ENCODE peak calls at places on chromosomes 4 and X, in four cellular contexts. K is bronchial epithelial cell; R is B cell; B is CD4-positive, alpha-beta T cell. C is an unnamed sample.

GRCh38 chrX:78650906-78651437 is 8.2 kb downstream of the RTL3 start:
- DNase-seq in K (no peak), R (no peak), B (no peak), C (no peak)

GRCh38 chrX:140723251-140723650 is 13.7 kb downstream of the LINC00632 start:
- DNase-seq in K (no peak), R (no peak), B (no peak), C (no peak)

GRCh38 chrX:66074920-66075879 is 35.3 kb upstream of the VSIG4 start:
- DNase-seq in K (no peak), R (no peak), B (peak; percentile 23), C (no peak)

GRCh38 chrX:120560405-120560841 is 339 bp downstream of the CUL4B start:
- DNase-seq in K (no peak), R (no peak), B (peak; percentile 31), C (no peak)

GRCh38 chr4:153488719-153489384 is 22.7 kb downstream of the TMEM131L start:
- DNase-seq in K (no peak), R (no peak), B (peak; percentile 27), C (peak; percentile 38)

GRCh38 chr4:140743194-140743931 is 12.8 kb downstream of the TBC1D9 start:
- DNase-seq in K (peak; percentile 49), R (peak; percentile 40), B (no peak), C (peak; percentile 39)

GRCh38 chrX:39261446-39262147 is 460.3 kb downstream of the MID1IP1 start:
- DNase-seq in K (peak; percentile 85), R (no peak), B (peak; percentile 3), C (peak; percentile 13)

GRCh38 chrX:50635811-50636365 is 165.3 kb upstream of the DGKK start:
- DNase-seq in K (peak; percentile 79), R (no peak), B (no peak), C (no peak)

GRCh38 chrX:123108513-123109427 is 75.3 kb upstream of the GRIA3 start:
- DNase-seq in K (peak; percentile 60), R (no peak), B (no peak), C (no peak)

GRCh38 chr4:26475716-26476115 is 14.6 kb downstream of the CCKAR start:
- DNase-seq in K (no peak), R (no peak), B (no peak), C (no peak)

GRCh38 chrX:24426921-24427746 is 38.0 kb upstream of the PDK3 start:
- DNase-seq in K (peak; percentile 42), R (no peak), B (no peak), C (no peak)

GRCh38 chr4:118112117-118112516 is 77.8 kb downstream of the NDST3 start:
- DNase-seq in K (no peak), R (no peak), B (no peak), C (no peak)

GRCh38 chrX:48800574-48801280 is 1.1 kb upstream of the HDAC6 start:
- DNase-seq in K (no peak), R (no peak), B (no peak), C (no peak)

GRCh38 chr4:5137927-5138326 is 86.6 kb downstream of the STK32B start:
- DNase-seq in K (no peak), R (no peak), B (no peak), C (no peak)

GRCh38 chr4:3471886-3472285 is 8.8 kb downstream of the DOK7 start:
- DNase-seq in K (no peak), R (no peak), B (no peak), C (no peak)

GRCh38 chr4:656651-657337 is 17.3 kb downstream of the ATP5ME start:
- DNase-seq in K (no peak), R (no peak), B (no peak), C (no peak)

GRCh38 chr4:21664355-21664754 is 284.2 kb downstream of the KCNIP4 start:
- DNase-seq in K (no peak), R (no peak), B (no peak), C (no peak)

GRCh38 chrX:78123190-78123589 is 16.3 kb downstream of the TAF9B start:
- DNase-seq in K (peak; percentile 64), R (no peak), B (no peak), C (no peak)

GRCh38 chr4:648579-649292 is 23.4 kb downstream of the PDE6B start:
- DNase-seq in K (no peak), R (no peak), B (no peak), C (no peak)

GRCh38 chrX:154320406-154320805 is 24.8 kb downstream of the TKTL1 start:
- DNase-seq in K (no peak), R (no peak), B (no peak), C (no peak)

GRCh38 chr4:94588900-94589693 is 137.4 kb downstream of the PDLIM5 start:
- DNase-seq in K (no peak), R (no peak), B (no peak), C (no peak)

GRCh38 chr4:76301775-76302162 is 4.8 kb upstream of the STBD1 start:
- DNase-seq in K (no peak), R (no peak), B (no peak), C (no peak)

GRCh38 chrX:41152221-41152620 is 67.0 kb downstream of the USP9X start:
- DNase-seq in K (no peak), R (no peak), B (no peak), C (peak; percentile 11)

GRCh38 chr4:123777297-123777859 is 380.8 kb downstream of the SPRY1 start:
- DNase-seq in K (no peak), R (no peak), B (no peak), C (no peak)

GRCh38 chr4:1576961-1577814 is 106.9 kb downstream of the FAM53A start:
- DNase-seq in K (no peak), R (no peak), B (no peak), C (no peak)

GRCh38 chr4:81260443-81261102 is 45.6 kb upstream of the PRKG2 start:
- DNase-seq in K (no peak), R (no peak), B (no peak), C (no peak)

GRCh38 chr4:139278956-139279722 is 886 bp downstream of the MGARP start:
- DNase-seq in K (no peak), R (peak; percentile 30), B (no peak), C (no peak)

GRCh38 chr4:111781611-111782010 is 363.6 kb upstream of the FAM241A start:
- DNase-seq in K (peak; percentile 66), R (no peak), B (no peak), C (no peak)

GRCh38 chrX:46311581-46312120 is 233.6 kb downstream of the ZNF674 start:
- DNase-seq in K (no peak), R (no peak), B (no peak), C (no peak)

GRCh38 chr4:102321260-102321991 is 23.9 kb downstream of the SLC39A8 start:
- DNase-seq in K (no peak), R (no peak), B (no peak), C (peak; percentile 43)

GRCh38 chr4:53015681-53016080 is 153.6 kb downstream of the RASL11B start:
- DNase-seq in K (peak; percentile 33), R (no peak), B (no peak), C (no peak)

GRCh38 chr4:173360587-173361221 is 10.1 kb upstream of the SAP30 start:
- DNase-seq in K (peak; percentile 14), R (no peak), B (no peak), C (no peak)

GRCh38 chrX:1390621-1391369 is 1.1 kb downstream of the SLC25A6 start:
- DNase-seq in K (no peak), R (no peak), B (no peak), C (no peak)

GRCh38 chr4:169268951-169269781 is 1.6 kb downstream of the SH3RF1 start:
- DNase-seq in K (peak; percentile 56), R (no peak), B (no peak), C (no peak)

GRCh38 chrX:10102046-10102704 is 54.6 kb upstream of the CLCN4 start:
- DNase-seq in K (no peak), R (no peak), B (no peak), C (no peak)

GRCh38 chrX:47178337-47178736 is 15.3 kb upstream of the UBA1 start:
- DNase-seq in K (no peak), R (no peak), B (no peak), C (no peak)

GRCh38 chrX:149504226-149504914 is 736 bp downstream of the IDS start:
- DNase-seq in K (no peak), R (peak; percentile 34), B (peak; percentile 60), C (peak; percentile 62)
- TF ChIP-seq CTCF in K (peak; percentile 9), R (peak; percentile 40), B (peak; percentile 33), C (peak; percentile 51)

DNA sequence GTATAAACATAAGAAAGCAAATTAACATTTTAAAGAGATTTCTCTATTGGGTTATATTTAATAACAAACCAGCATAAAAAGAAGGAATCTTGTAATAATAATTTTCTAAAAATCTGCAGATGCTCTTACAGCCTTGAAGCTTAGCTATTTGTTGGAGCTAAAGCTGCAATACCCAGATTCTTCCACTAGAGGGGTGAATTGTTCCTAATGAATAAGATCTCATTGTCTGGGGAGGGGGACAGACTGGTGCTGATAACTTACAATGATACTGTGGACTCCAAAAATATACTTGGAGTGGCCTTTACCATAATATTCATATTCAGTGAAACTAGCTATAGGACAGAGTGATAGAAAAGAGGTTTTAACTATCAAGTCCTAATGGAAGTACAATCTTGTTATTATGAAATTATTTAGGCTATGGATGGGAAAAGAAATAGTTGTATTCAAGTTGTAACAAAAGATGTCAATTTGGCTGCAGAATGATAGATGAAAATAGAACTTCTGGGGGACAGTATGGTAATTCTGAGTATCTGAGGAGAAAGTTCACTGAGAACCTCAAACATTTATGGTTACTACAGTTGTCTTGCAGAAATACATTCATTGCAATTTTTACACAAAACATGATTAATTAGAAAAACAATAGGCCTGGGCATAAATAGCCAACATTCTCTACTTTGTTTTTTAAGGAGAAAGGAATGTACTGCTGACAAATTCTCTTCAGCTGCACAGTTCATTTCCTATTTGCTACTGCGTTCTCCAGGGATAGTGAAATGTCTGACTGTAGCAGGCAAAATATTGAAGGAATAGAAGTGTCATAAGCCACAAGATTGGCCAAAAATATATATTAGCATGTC is 443.3 kb downstream of the GBA3 start:
- DNase-seq in K (peak; percentile 54), R (no peak), B (no peak), C (peak; percentile 25)
- TF ChIP-seq CTCF in K (peak; percentile 61), R (peak; percentile 79), B (peak; percentile 64), C (peak; percentile 72)

GRCh38 chr4:73661646-73662119 is 41.4 kb upstream of the RASSF6 start:
- DNase-seq in K (peak; percentile 94), R (no peak), B (no peak), C (no peak)
- TF ChIP-seq CTCF in K (no peak), R (no peak), B (no peak), C (no peak)

DNA sequence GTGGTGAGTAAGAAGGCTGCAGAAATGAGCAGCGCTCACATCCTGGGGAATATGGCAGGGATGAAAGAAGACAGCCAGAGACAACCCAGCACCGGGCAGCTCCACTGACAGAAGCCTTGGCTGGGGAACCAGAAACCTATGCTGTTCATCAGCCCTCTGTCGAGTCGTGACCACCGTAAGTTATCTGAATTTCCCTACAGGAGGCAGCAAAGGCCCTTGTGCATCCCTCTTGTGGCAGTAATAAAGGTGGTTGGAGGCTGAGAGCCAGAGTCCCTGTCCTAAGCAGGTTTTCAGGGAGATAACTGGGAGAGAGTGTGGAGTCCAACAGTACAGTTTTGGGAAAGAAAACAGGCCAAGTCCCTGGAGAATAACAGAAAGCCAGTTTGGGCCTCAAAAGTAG is 194.0 kb upstream of the BOD1L1 start:
- DNase-seq in K (no peak), R (no peak), B (no peak), C (no peak)
- TF ChIP-seq CTCF in K (no peak), R (no peak), B (no peak), C (no peak)

GRCh38 chr4:30630431-30630830 is 89.7 kb upstream of the PCDH7 start:
- DNase-seq in K (no peak), R (no peak), B (no peak), C (no peak)
- TF ChIP-seq CTCF in K (no peak), R (no peak), B (no peak), C (no peak)

C was measured in GM10248.